ENCODE peak calls at places on chromosomes 13 and 19, in four cellular contexts. G, W, V and A are unnamed samples.

GRCh38 chr19:16885166-16885565 is 3.6 kb upstream of the F2RL3 start:
- DNase-seq in G (no peak), W (no peak), V (no peak), A (no peak)

GRCh38 chr19:17687857-17688784 is at the start of gene UNC13A:
- DNase-seq in G (no peak), W (peak), V (no peak), A (peak)

GRCh38 chr19:40277356-40277755 is 7.8 kb downstream of the AKT2 start:
- DNase-seq in G (no peak), W (no peak), V (no peak), A (no peak)

GRCh38 chr13:49527123-49527522 is 31.4 kb downstream of the PHF11 start:
- DNase-seq in G (no peak), W (no peak), V (no peak), A (no peak)

GRCh38 chr19:10450853-10451609 is 30.7 kb downstream of the PDE4A start:
- DNase-seq in G (no peak), W (peak), V (no peak), A (peak)

GRCh38 chr13:77896977-77897376 is 21.7 kb downstream of the EDNRB start:
- DNase-seq in G (no peak), W (no peak), V (no peak), A (no peak)

GRCh38 chr13:46521486-46521885 is 31.5 kb upstream of the LRCH1 start:
- DNase-seq in G (no peak), W (no peak), V (no peak), A (no peak)

GRCh38 chr19:46390866-46391265 is 22.5 kb downstream of the CCDC8 start:
- DNase-seq in G (no peak), W (no peak), V (no peak), A (no peak)

GRCh38 chr13:42048625-42049453 is at the start of gene DGKH:
- DNase-seq in G (no peak), W (peak), V (no peak), A (peak)

GRCh38 chr13:101570410-101570809 is 117.9 kb downstream of the ITGBL1 start:
- DNase-seq in G (no peak), W (no peak), V (no peak), A (no peak)

GRCh38 chr19:1101337-1101698 is 2.5 kb upstream of the GPX4 start:
- DNase-seq in G (no peak), W (no peak), V (no peak), A (no peak)

GRCh38 chr19:14496029-14496848 is at the start of gene GIPC1:
- DNase-seq in G (peak), W (peak), V (peak), A (peak)

GRCh38 chr13:73412933-73413332 is 354.1 kb downstream of the KLF5 start:
- DNase-seq in G (no peak), W (no peak), V (no peak), A (no peak)

GRCh38 chr13:20461481-20461859 is 64.2 kb downstream of the CRYL1 start:
- DNase-seq in G (no peak), W (no peak), V (no peak), A (no peak)

GRCh38 chr19:43474986-43475705 is 9.7 kb upstream of the LYPD3 start:
- DNase-seq in G (no peak), W (peak), V (no peak), A (peak)

GRCh38 chr13:50268500-50268899 is 253.3 kb downstream of the KCNRG start:
- DNase-seq in G (no peak), W (no peak), V (no peak), A (no peak)

GRCh38 chr13:101127741-101128353 is 288.5 kb downstream of the NALCN start:
- DNase-seq in G (no peak), W (peak), V (peak), A (peak)

GRCh38 chr19:29268103-29268502 is 55.2 kb upstream of the UQCRFS1 start:
- DNase-seq in G (no peak), W (no peak), V (no peak), A (no peak)

GRCh38 chr13:111957913-111958450 is 109.0 kb upstream of the SOX1 start:
- DNase-seq in G (no peak), W (no peak), V (no peak), A (no peak)

GRCh38 chr13:27006519-27007161 is 165.0 kb downstream of the USP12 start:
- DNase-seq in G (no peak), W (no peak), V (no peak), A (peak)

GRCh38 chr13:73849292-73849691 is 284.9 kb downstream of the KLF12 start:
- DNase-seq in G (no peak), W (no peak), V (peak), A (peak)

DNA sequence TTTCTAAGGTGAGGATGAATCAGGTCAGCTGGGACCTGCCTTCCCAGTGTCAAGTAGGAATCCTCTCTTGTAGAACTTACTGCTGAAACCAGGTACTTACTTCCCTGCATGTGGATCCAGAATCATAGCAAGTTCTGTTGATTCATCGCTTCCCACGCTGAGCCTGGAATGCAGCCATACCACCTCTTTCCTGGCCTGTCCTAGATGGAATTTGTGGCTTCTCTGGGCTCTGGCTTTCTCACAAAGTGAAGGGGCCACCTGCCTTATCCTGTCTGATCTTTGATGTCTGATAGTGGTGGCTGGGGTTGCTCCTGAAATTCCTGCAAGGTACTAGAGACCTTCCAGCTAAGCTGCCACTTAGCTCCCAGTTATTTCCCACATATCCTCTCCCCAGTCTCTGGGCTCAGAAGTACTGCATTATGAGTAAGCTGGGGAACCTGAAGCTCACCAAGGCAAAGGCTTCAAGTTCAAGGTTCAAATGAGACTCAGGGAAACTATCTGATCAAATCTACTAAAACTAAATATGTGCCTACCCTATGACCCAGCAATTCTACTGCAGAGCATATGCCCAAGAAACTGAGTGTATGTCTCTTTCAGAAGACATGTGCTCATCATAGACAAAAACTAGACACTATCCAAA is 103.5 kb downstream of the SUCLA2 start:
- DNase-seq in G (no peak), W (no peak), V (peak), A (no peak)
- TF ChIP-seq FOXM1 in G (no peak), W (no peak), V (no peak), A (no peak)

GRCh38 chr13:30805603-30806011 is 70.3 kb downstream of the ALOX5AP start:
- DNase-seq in G (no peak), W (no peak), V (peak), A (no peak)
- TF ChIP-seq BHLHE40 in G (no peak), W (no peak), V (no peak), A (no peak)

GRCh38 chr19:41540041-41540695 is 35.8 kb upstream of the CEACAM21 start:
- DNase-seq in G (no peak), W (no peak), V (no peak), A (no peak)
- TF ChIP-seq TARDBP in G (no peak), W (no peak), V (no peak), A (no peak)

GRCh38 chr19:19214892-19215291 is 3.1 kb downstream of the NCAN start:
- DNase-seq in G (no peak), W (peak), V (peak), A (peak)
- TF ChIP-seq FOXM1 in G (no peak), W (no peak), V (peak), A (no peak)

GRCh38 chr19:5492281-5492812 is 37.1 kb downstream of the ZNRF4 start:
- DNase-seq in G (no peak), W (no peak), V (no peak), A (no peak)
- TF ChIP-seq BHLHE40 in G (no peak), W (no peak), V (no peak), A (no peak)

GRCh38 chr19:3506384-3507340 is 551 bp downstream of the FZR1 start:
- DNase-seq in G (no peak), W (peak), V (no peak), A (no peak)
- TF ChIP-seq TARDBP in G (no peak), W (no peak), V (no peak), A (no peak)

GRCh38 chr13:92260363-92260762 is 861.9 kb downstream of the GPC5 start:
- DNase-seq in G (no peak), W (no peak), V (no peak), A (no peak)

GRCh38 chr13:92259523-92259922 is 861.1 kb downstream of the GPC5 start:
- DNase-seq in G (no peak), W (no peak), V (no peak), A (no peak)

GRCh38 chr13:92270990-92271389 is 872.6 kb downstream of the GPC5 start:
- DNase-seq in G (no peak), W (no peak), V (no peak), A (no peak)

DNA sequence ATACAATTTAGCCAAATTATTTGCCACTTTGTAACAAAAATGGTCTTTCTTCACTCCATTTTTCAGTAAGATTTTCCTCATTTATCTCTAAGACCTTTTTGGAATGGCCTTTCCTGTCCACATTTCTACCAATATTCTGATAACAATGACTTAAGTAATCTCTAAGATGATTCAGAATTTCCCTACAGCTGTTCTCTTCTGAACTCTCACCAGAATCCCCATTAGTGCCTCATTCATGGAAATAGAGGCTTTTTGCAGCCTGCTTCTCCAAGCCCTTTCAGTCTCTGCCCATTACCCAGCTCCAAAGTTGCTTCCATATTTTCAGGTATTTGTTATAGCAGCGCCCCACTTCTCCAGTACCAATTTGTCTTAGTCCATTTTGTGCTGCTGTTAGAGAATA is 867.0 kb downstream of the GPC5 start:
- DNase-seq in G (no peak), W (no peak), V (no peak), A (no peak)
- TF ChIP-seq FOXM1 in G (no peak), W (no peak), V (no peak), A (no peak)

DNA sequence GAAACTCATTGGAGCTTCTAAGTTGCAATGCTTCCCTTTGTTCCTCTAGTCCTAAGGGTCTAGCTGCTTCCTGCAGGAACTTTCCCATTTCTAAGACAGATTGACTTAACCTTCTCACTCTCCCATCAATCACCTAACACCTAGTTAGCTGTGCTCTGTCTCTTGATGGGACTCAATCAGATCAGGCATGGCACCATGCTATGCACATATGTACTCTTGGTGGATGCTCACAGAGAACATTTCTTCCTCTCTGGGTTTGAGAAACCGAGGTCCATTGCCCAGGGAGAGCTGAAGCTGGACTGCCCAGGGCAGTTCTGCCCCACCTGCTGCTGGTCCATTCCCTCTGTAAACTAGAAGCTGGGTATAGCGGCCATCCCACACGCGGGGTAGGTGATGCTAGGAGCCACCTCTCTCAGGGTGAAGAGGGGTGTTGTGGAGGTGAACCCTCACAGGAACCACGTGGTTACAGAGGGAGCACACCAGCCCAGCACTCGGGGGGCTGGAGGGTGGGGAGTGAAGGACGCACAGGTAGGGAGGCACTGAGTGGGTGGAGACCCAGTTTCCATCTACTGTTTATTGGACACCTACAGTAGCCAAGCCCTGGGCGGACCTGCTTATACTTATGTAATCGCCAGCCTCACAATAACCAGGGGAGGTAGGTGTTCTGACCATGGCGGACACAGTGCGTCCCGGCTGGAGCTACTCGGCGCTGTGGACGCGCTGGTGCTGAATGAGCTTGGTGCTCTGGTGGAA is 3.1 kb upstream of the UBE2M start:
- DNase-seq in G (no peak), W (no peak), V (no peak), A (no peak)
- TF ChIP-seq BHLHE40 in G (no peak), W (no peak), V (no peak), A (no peak)